ENCODE peak calls at places on chromosome 5, in five cellular contexts. One of them, this sample, is unnamed.

GRCh38 chr5:167488371-167488770 is 803.1 kb upstream of the WWC1 start:
- DNase-seq in GM12878: no peak
- DNase-seq in fibroblast of lung: no peak
- DNase-seq in neural progenitor cell: no peak
- DNase-seq in HCT116: no peak
- DNase-seq in this sample: no peak

GRCh38 chr5:107154598-107154997 is 516.1 kb downstream of the EFNA5 start:
- DNase-seq in HCT116: no peak
- DNase-seq in neural progenitor cell: no peak
- DNase-seq in GM12878: no peak
- DNase-seq in fibroblast of lung: no peak
- DNase-seq in this sample: no peak

GRCh38 chr5:2496126-2496525 is 255.4 kb downstream of the IRX2 start:
- DNase-seq in fibroblast of lung: no peak
- DNase-seq in neural progenitor cell: no peak
- DNase-seq in GM12878: no peak
- DNase-seq in HCT116: no peak
- DNase-seq in this sample: no peak

GRCh38 chr5:132466453-132467291 is 23.9 kb downstream of the IRF1 start:
- DNase-seq in GM12878: peak; percentile 94
- DNase-seq in neural progenitor cell: no peak
- DNase-seq in HCT116: no peak
- DNase-seq in fibroblast of lung: peak; percentile 66
- DNase-seq in this sample: peak; percentile 86

GRCh38 chr5:125440905-125441304 is 694.5 kb upstream of the ZNF608 start:
- DNase-seq in fibroblast of lung: no peak
- DNase-seq in HCT116: no peak
- DNase-seq in GM12878: no peak
- DNase-seq in neural progenitor cell: no peak
- DNase-seq in this sample: no peak

GRCh38 chr5:177553671-177554429 is 513 bp downstream of the FAM193B start:
- DNase-seq in HCT116: no peak
- DNase-seq in neural progenitor cell: peak; percentile 49
- DNase-seq in fibroblast of lung: no peak
- DNase-seq in GM12878: no peak
- DNase-seq in this sample: peak; percentile 87

GRCh38 chr5:61159841-61160240 is 2.4 kb downstream of the SMIM15 start:
- DNase-seq in fibroblast of lung: peak; percentile 62
- DNase-seq in HCT116: no peak
- DNase-seq in GM12878: no peak
- DNase-seq in neural progenitor cell: no peak
- DNase-seq in this sample: no peak

GRCh38 chr5:32541241-32541640 is 44.1 kb upstream of the SUB1 start:
- DNase-seq in GM12878: no peak
- DNase-seq in neural progenitor cell: no peak
- DNase-seq in HCT116: no peak
- DNase-seq in fibroblast of lung: no peak
- DNase-seq in this sample: no peak

GRCh38 chr5:68306361-68307014 is 90.9 kb downstream of the PIK3R1 start:
- DNase-seq in HCT116: no peak
- DNase-seq in fibroblast of lung: no peak
- DNase-seq in neural progenitor cell: no peak
- DNase-seq in GM12878: no peak
- DNase-seq in this sample: no peak

GRCh38 chr5:117652001-117652639 is 1077.5 kb upstream of the SEMA6A start:
- DNase-seq in fibroblast of lung: no peak
- DNase-seq in GM12878: no peak
- DNase-seq in neural progenitor cell: no peak
- DNase-seq in HCT116: no peak
- DNase-seq in this sample: no peak

GRCh38 chr5:71719092-71719964 is at the start of gene CARTPT:
- DNase-seq in HCT116: no peak
- DNase-seq in fibroblast of lung: peak; percentile 7
- DNase-seq in GM12878: no peak
- DNase-seq in neural progenitor cell: peak; percentile 89
- DNase-seq in this sample: no peak

GRCh38 chr5:538801-539468 is 14.7 kb upstream of the SLC9A3 start:
- DNase-seq in HCT116: no peak
- DNase-seq in GM12878: no peak
- DNase-seq in neural progenitor cell: no peak
- DNase-seq in fibroblast of lung: no peak
- DNase-seq in this sample: peak; percentile 61

GRCh38 chr5:171158581-171158980 is 150.5 kb upstream of the TLX3 start:
- DNase-seq in GM12878: no peak
- DNase-seq in HCT116: no peak
- DNase-seq in fibroblast of lung: no peak
- DNase-seq in neural progenitor cell: no peak
- DNase-seq in this sample: no peak

GRCh38 chr5:88823201-88823600 is 59.8 kb downstream of the MEF2C start:
- DNase-seq in GM12878: no peak
- DNase-seq in fibroblast of lung: no peak
- DNase-seq in neural progenitor cell: no peak
- DNase-seq in HCT116: no peak
- DNase-seq in this sample: no peak

GRCh38 chr5:88825782-88826110 is 57.2 kb downstream of the MEF2C start:
- DNase-seq in fibroblast of lung: no peak
- DNase-seq in HCT116: no peak
- DNase-seq in neural progenitor cell: no peak
- DNase-seq in GM12878: no peak
- DNase-seq in this sample: no peak

GRCh38 chr5:88826959-88827585 is 55.9 kb downstream of the MEF2C start:
- DNase-seq in GM12878: peak; percentile 98
- DNase-seq in fibroblast of lung: peak; percentile 69
- DNase-seq in HCT116: peak; percentile 47
- DNase-seq in neural progenitor cell: no peak
- DNase-seq in this sample: no peak

GRCh38 chr5:88824892-88825781 is 57.8 kb downstream of the MEF2C start:
- DNase-seq in fibroblast of lung: peak; percentile 65
- DNase-seq in HCT116: no peak
- DNase-seq in neural progenitor cell: no peak
- DNase-seq in GM12878: no peak
- DNase-seq in this sample: no peak

DNA sequence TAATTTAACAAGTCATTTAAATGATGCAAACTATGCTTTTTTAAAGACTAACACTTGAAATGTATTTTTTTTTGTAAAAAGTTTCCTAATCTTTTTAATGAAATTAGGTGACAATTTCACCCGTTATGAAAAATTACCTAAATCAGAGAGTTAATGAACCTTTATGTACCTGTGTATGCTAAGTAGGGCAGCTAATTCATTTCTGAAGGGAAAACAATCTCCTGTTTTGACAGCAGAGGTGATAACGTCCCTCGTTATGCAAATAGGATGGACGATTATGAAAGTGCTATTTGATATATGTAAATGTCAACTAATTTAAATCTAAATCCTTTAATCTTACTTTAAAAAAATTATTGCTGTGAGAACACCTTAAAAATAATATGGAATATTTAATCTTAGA is 58.8 kb downstream of the MEF2C start:
- DNase-seq in GM12878: no peak
- DNase-seq in fibroblast of lung: no peak
- DNase-seq in HCT116: no peak
- DNase-seq in neural progenitor cell: no peak
- DNase-seq in this sample: no peak
- H3K9ac ChIP-seq in GM12878: peak overlapping the region; percentile 60
- H3K9ac ChIP-seq in fibroblast of lung: no peak overlapping the region
- H3K9ac ChIP-seq in HCT116: no peak overlapping the region
- H3K9ac ChIP-seq in neural progenitor cell: no peak overlapping the region
- H3K9ac ChIP-seq in this sample: no peak overlapping the region

DNA sequence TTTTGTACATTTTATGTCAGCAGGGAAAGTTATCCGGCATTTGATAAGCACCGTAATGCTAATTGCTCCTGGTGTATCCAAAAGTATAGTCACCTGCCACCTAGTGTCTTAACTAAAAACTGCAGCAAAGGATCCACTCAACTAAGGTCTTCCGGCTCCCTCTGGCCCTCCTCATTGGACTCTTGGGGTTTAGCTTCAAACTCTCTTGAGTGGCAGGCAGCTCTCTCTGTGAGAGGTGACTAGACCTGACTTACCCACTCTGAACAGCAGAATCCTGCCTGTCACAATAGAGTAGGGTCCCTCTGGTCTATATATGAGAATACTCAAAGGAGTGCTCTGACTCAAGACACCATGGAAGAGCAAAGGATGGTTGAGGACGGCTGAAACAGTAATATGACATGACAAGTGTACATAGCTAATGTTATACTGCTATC is 60.3 kb upstream of the CAST start:
- DNase-seq in neural progenitor cell: peak; percentile 76
- DNase-seq in HCT116: peak; percentile 53
- DNase-seq in fibroblast of lung: peak; percentile 83
- DNase-seq in GM12878: peak; percentile 16
- DNase-seq in this sample: no peak
- TF ChIP-seq CTCF in neural progenitor cell: peak; percentile 82
- TF ChIP-seq CTCF in HCT116: peak; percentile 75
- TF ChIP-seq CTCF in fibroblast of lung: peak; percentile 79
- TF ChIP-seq CTCF in GM12878: peak; percentile 77
- TF ChIP-seq CTCF in this sample: peak; percentile 81

GRCh38 chr5:157327771-157328170 is 61.8 kb downstream of the CYFIP2 start:
- DNase-seq in GM12878: no peak
- DNase-seq in neural progenitor cell: no peak
- DNase-seq in HCT116: no peak
- DNase-seq in fibroblast of lung: no peak
- DNase-seq in this sample: no peak

GRCh38 chr5:157326440-157327023 is 60.6 kb downstream of the CYFIP2 start:
- DNase-seq in HCT116: no peak
- DNase-seq in fibroblast of lung: no peak
- DNase-seq in neural progenitor cell: no peak
- DNase-seq in GM12878: no peak
- DNase-seq in this sample: no peak

GRCh38 chr5:157331807-157332206 is 65.9 kb downstream of the CYFIP2 start:
- DNase-seq in fibroblast of lung: no peak
- DNase-seq in HCT116: no peak
- DNase-seq in GM12878: no peak
- DNase-seq in neural progenitor cell: no peak
- DNase-seq in this sample: no peak

GRCh38 chr5:157324237-157324636 is 58.3 kb downstream of the CYFIP2 start:
- DNase-seq in fibroblast of lung: no peak
- DNase-seq in GM12878: no peak
- DNase-seq in neural progenitor cell: no peak
- DNase-seq in HCT116: no peak
- DNase-seq in this sample: no peak

GRCh38 chr5:157328277-157328912 is 62.5 kb downstream of the CYFIP2 start:
- DNase-seq in GM12878: no peak
- DNase-seq in neural progenitor cell: peak; percentile 84
- DNase-seq in fibroblast of lung: peak; percentile 84
- DNase-seq in HCT116: peak; percentile 58
- DNase-seq in this sample: peak; percentile 78
- H3K36me3 ChIP-seq in GM12878: peaks cover 53% of the 10 kb centered on the region
- H3K36me3 ChIP-seq in neural progenitor cell: no peaks in the 10 kb centered on the region
- H3K36me3 ChIP-seq in fibroblast of lung: no peaks in the 10 kb centered on the region
- H3K36me3 ChIP-seq in HCT116: no peaks in the 10 kb centered on the region
- H3K36me3 ChIP-seq in this sample: peaks cover 69% of the 10 kb centered on the region

GRCh38 chr5:93588586-93589347 is 5.7 kb downstream of the NR2F1 start:
- DNase-seq in neural progenitor cell: peak; percentile 46
- DNase-seq in HCT116: no peak
- DNase-seq in GM12878: no peak
- DNase-seq in fibroblast of lung: peak; percentile 56
- DNase-seq in this sample: peak; percentile 74

GRCh38 chr5:93587919-93588585 is 5.0 kb downstream of the NR2F1 start:
- DNase-seq in HCT116: no peak
- DNase-seq in neural progenitor cell: peak; percentile 51
- DNase-seq in GM12878: no peak
- DNase-seq in fibroblast of lung: no peak
- DNase-seq in this sample: peak; percentile 60

GRCh38 chr5:93585753-93586385 is 2.8 kb downstream of the NR2F1 start:
- DNase-seq in GM12878: no peak
- DNase-seq in HCT116: no peak
- DNase-seq in fibroblast of lung: peak; percentile 64
- DNase-seq in neural progenitor cell: peak; percentile 51
- DNase-seq in this sample: peak; percentile 58

GRCh38 chr5:93585054-93585751 is 2.2 kb downstream of the NR2F1 start:
- DNase-seq in HCT116: no peak
- DNase-seq in fibroblast of lung: no peak
- DNase-seq in neural progenitor cell: peak; percentile 67
- DNase-seq in GM12878: no peak
- DNase-seq in this sample: peak; percentile 58

DNA sequence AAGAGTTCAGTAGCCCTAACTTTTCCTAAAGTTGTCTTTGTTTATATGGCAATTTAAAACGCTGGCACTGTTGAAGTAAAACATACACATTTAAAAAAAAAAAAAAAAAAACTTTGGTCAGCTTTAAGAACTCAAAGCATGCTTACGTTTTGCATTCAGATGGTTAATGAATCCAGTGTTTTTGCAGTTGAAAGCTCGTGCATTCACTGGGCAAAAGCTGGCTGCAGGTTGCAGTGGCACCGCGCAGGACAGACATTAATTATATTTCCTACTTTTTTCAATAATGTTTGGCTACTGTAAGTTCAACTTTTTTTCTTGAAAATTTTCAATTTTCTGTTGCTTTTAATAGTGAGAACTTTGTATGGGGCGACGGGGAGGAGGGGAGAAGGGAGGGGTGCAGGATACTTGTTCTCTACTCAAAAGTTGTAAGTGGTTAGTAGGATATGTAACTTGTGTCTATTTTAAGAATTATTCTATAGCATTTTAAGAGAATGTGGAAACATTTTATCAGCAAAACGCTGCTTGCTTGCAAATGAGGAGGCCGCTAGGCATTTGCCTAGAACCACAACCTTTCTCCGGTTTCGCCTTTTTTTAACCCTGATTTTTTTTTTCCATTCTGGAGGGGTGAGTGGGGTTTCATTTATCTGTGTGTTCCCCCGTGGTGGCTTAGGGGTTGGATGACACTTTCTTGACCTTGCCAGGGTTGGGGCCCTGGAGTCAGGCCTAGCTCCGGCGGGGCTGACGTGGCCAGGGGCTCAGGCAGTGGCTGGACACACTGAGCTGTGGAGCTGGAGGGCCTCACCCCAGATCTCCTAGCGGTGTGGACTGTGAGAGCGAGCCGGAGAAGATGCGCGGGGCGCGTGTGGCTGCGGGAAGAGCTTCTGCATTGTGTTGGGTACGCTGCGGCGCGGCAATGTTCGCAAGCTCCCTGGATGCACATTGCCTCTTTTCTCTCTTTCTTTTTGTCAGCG is 4.2 kb downstream of the NR2F1 start:
- DNase-seq in HCT116: no peak
- DNase-seq in fibroblast of lung: peak; percentile 82
- DNase-seq in GM12878: no peak
- DNase-seq in neural progenitor cell: peak; percentile 63
- DNase-seq in this sample: peak; percentile 73
- H3K9ac ChIP-seq in HCT116: no peak overlapping the region
- H3K9ac ChIP-seq in fibroblast of lung: peak overlapping the region; percentile 78
- H3K9ac ChIP-seq in GM12878: no peak overlapping the region
- H3K9ac ChIP-seq in neural progenitor cell: no peak overlapping the region
- H3K9ac ChIP-seq in this sample: peak overlapping the region; percentile 29